ENCODE peak calls at places on chromosomes 5 and 9, in seven cellular contexts. V is K562, P is SK-N-SH, O is HCT116, X is H1, F is HepG2, J is GM12878. U is an unnamed sample.

GRCh38 chr5:139696894-139697658 is 48.9 kb downstream of the CXXC5 start:
- DNase-seq in P (peak; percentile 82), X (no peak), V (peak; percentile 93), J (no peak), O (no peak), F (peak; percentile 70), U (no peak)

GRCh38 chr9:114269023-114269422 is 53.9 kb upstream of the ORM1 start:
- DNase-seq in V (no peak), P (no peak), F (no peak), J (no peak), O (no peak), X (no peak), U (no peak)

GRCh38 chr9:127968717-127969383 is 11.9 kb downstream of the EEIG1 start:
- DNase-seq in J (no peak), F (no peak), P (peak; percentile 51), V (no peak), O (peak; percentile 67), X (no peak), U (peak; percentile 74)

GRCh38 chr5:150266807-150267408 is 22.7 kb downstream of the CAMK2A start:
- DNase-seq in J (no peak), F (no peak), O (no peak), V (no peak), X (no peak), P (peak; percentile 53), U (no peak)

GRCh38 chr5:10427201-10427600 is 14.5 kb upstream of the ROPN1L start:
- DNase-seq in P (no peak), V (no peak), F (peak; percentile 10), J (no peak), X (no peak), O (no peak), U (no peak)

GRCh38 chr9:131668057-131668438 is 71.8 kb downstream of the RAPGEF1 start:
- DNase-seq in P (no peak), J (no peak), F (no peak), X (no peak), V (no peak), O (no peak), U (no peak)

GRCh38 chr9:19087601-19088000 is 15.1 kb downstream of the HAUS6 start:
- DNase-seq in J (no peak), P (no peak), V (no peak), O (no peak), F (peak; percentile 53), X (no peak), U (no peak)

GRCh38 chr9:1429328-1429727 is 379.2 kb downstream of the DMRT2 start:
- DNase-seq in O (no peak), F (peak; percentile 39), P (peak; percentile 2), J (no peak), V (no peak), X (peak; percentile 52), U (peak; percentile 14)

GRCh38 chr5:23528677-23529076 is 21.3 kb downstream of the PRDM9 start:
- DNase-seq in F (no peak), O (no peak), P (no peak), X (no peak), J (no peak), V (no peak), U (no peak)

GRCh38 chr5:95718203-95718602 is 12.9 kb upstream of the RHOBTB3 start:
- DNase-seq in O (no peak), V (peak; percentile 53), J (peak; percentile 84), X (no peak), P (no peak), F (no peak), U (no peak)

GRCh38 chr9:72979405-72980100 is 26.7 kb upstream of the ALDH1A1 start:
- DNase-seq in F (peak; percentile 90), P (no peak), X (no peak), V (no peak), O (no peak), J (no peak), U (no peak)

GRCh38 chr5:146948666-146949065 is 70.1 kb upstream of the PPP2R2B start:
- DNase-seq in P (no peak), J (no peak), O (no peak), X (no peak), V (no peak), F (no peak), U (no peak)

GRCh38 chr5:6399978-6400910 is 21.9 kb upstream of the MED10 start:
- DNase-seq in F (no peak), X (no peak), J (no peak), V (no peak), P (no peak), O (no peak), U (no peak)

DNA sequence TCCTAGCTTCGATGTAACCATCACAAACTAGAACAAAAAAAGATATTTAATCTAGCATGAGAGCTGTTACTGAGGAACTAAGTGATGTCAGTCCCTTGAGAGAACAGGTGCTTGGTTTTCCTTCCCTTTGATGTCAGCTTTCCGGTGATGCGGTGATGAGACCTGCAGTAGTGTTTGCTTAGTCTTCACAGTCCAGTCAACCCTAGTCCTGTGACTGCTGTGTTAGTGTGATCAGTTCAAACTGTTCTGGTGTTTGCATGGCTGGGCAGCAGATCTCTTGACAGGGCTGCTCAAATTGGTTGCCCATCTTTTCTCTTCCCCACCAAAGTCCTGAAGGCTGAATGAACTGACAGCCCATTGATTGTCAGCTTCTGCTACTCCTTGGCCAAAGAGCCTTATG is 608.6 kb upstream of the DAB2 start:
- DNase-seq in V (no peak), P (no peak), O (no peak), J (peak; percentile 3), X (no peak), F (no peak), U (no peak)
- TF ChIP-seq JUND in V (no peak), P (no peak), O (no peak), J (no peak), X (no peak), F (no peak), U (no peak)

GRCh38 chr9:112839331-112839730 is 51.3 kb downstream of the SLC46A2 start:
- DNase-seq in F (no peak), P (no peak), X (no peak), J (no peak), V (no peak), O (no peak), U (no peak)

GRCh38 chr9:112831969-112832368 is 58.7 kb downstream of the SLC46A2 start:
- DNase-seq in F (no peak), V (no peak), X (no peak), O (no peak), J (no peak), P (no peak), U (no peak)

GRCh38 chr9:112838342-112838741 is 52.3 kb downstream of the SLC46A2 start:
- DNase-seq in J (no peak), F (no peak), O (no peak), X (no peak), P (no peak), V (no peak), U (no peak)

GRCh38 chr9:112833081-112833480 is 57.6 kb downstream of the SLC46A2 start:
- DNase-seq in F (no peak), P (no peak), X (no peak), J (no peak), O (no peak), V (no peak), U (no peak)

GRCh38 chr9:112836394-112836793 is 54.3 kb downstream of the SLC46A2 start:
- DNase-seq in F (peak; percentile 75), J (no peak), V (no peak), P (no peak), X (no peak), O (no peak), U (peak; percentile 31)
- TF ChIP-seq JUND in F (no peak), J (no peak), V (no peak), P (no peak), X (no peak), O (no peak), U (no peak)

GRCh38 chr9:100577776-100578448 is at the start of gene CAVIN4:
- DNase-seq in O (no peak), F (no peak), J (no peak), V (no peak), X (no peak), P (no peak), U (no peak)
- TF ChIP-seq JUND in O (no peak), F (no peak), J (no peak), V (no peak), X (no peak), P (no peak), U (no peak)

GRCh38 chr5:82004511-82004910 is 32.7 kb downstream of the ATG10 start:
- DNase-seq in F (no peak), X (no peak), O (no peak), P (no peak), J (no peak), V (no peak), U (no peak)
- TF ChIP-seq JUND in F (no peak), X (no peak), O (no peak), P (no peak), J (no peak), V (no peak), U (no peak)